ENCODE peak calls at places on chromosomes 3 and 15, in eight cellular contexts. O, R, E, B, H, A, F and J are unnamed samples.
A peak's percentile ranks its signal among the peaks of the same experiment; 100 is the strongest.

GRCh38 chr15:38868326-38869114 is 303.9 kb upstream of the RASGRP1 start:
- DNase-seq in H (no peak), B (peak; percentile 34), O (no peak), A (peak; percentile 88), F (no peak), E (no peak), R (peak; percentile 89), J (no peak)

GRCh38 chr15:87649175-87649574 is 607.4 kb downstream of the NTRK3 start:
- DNase-seq in B (no peak), R (no peak), H (no peak), O (no peak), F (no peak), E (no peak), A (no peak), J (no peak)

GRCh38 chr3:117454236-117454635 is 744.7 kb downstream of the TUSC7 start:
- DNase-seq in B (no peak), O (no peak), E (no peak), H (no peak), R (no peak), A (no peak), F (no peak), J (no peak)

GRCh38 chr3:186283651-186284445 is 78.2 kb downstream of the DGKG start:
- DNase-seq in A (no peak), O (no peak), R (peak; percentile 68), F (no peak), B (no peak), H (no peak), E (no peak), J (no peak)

GRCh38 chr3:13890377-13891016 is 10.6 kb upstream of the WNT7A start:
- DNase-seq in B (peak; percentile 46), A (no peak), O (no peak), H (no peak), E (no peak), R (peak; percentile 91), F (no peak), J (no peak)

GRCh38 chr15:75532413-75533250 is 46.5 kb downstream of the PTPN9 start:
- DNase-seq in R (no peak), H (peak; percentile 53), A (peak; percentile 64), O (no peak), F (no peak), E (peak; percentile 65), B (peak; percentile 70), J (no peak)

GRCh38 chr3:42020681-42021307 is 58.9 kb upstream of the ULK4 start:
- DNase-seq in A (no peak), F (no peak), H (no peak), B (no peak), E (peak; percentile 26), R (no peak), O (no peak), J (no peak)

GRCh38 chr3:10194328-10195071 is 29.8 kb downstream of the IRAK2 start:
- DNase-seq in A (no peak), R (no peak), E (peak; percentile 48), O (no peak), F (no peak), B (peak; percentile 61), H (no peak), J (no peak)

GRCh38 chr3:107884719-107885460 is 205.9 kb downstream of the CD47 start:
- DNase-seq in H (no peak), F (no peak), O (no peak), R (no peak), E (peak; percentile 5), A (no peak), B (peak; percentile 41), J (no peak)

GRCh38 chr15:95590533-95591044 is 739.9 kb upstream of the NR2F2 start:
- DNase-seq in B (no peak), E (no peak), R (no peak), O (no peak), F (no peak), H (no peak), A (no peak), J (no peak)

GRCh38 chr3:16432714-16433113 is 80.8 kb downstream of the RFTN1 start:
- DNase-seq in O (no peak), H (no peak), E (no peak), B (no peak), F (no peak), R (no peak), A (no peak), J (no peak)

GRCh38 chr3:153640689-153641308 is 478.8 kb downstream of the RAP2B start:
- DNase-seq in E (no peak), R (no peak), B (no peak), F (peak; percentile 15), O (no peak), A (no peak), H (no peak), J (no peak)

GRCh38 chr3:97389883-97390282 is 374.7 kb upstream of the ARL6 start:
- DNase-seq in R (no peak), E (no peak), H (no peak), O (no peak), B (no peak), F (no peak), A (no peak), J (no peak)

GRCh38 chr3:134232146-134232545 is 18.5 kb downstream of the RYK start:
- DNase-seq in B (no peak), F (no peak), E (peak; percentile 40), A (no peak), O (no peak), R (no peak), H (no peak), J (no peak)

GRCh38 chr3:102336130-102336529 is 98.7 kb upstream of the ZPLD1 start:
- DNase-seq in A (no peak), H (no peak), O (no peak), F (no peak), R (no peak), E (no peak), B (no peak), J (no peak)

GRCh38 chr15:60362318-60363023 is 35.3 kb downstream of the ANXA2 start:
- DNase-seq in F (no peak), E (peak; percentile 31), R (no peak), H (no peak), B (peak; percentile 42), O (no peak), A (peak; percentile 64), J (no peak)

GRCh38 chr15:57570994-57571393 is 20.7 kb upstream of the MYZAP start:
- DNase-seq in E (no peak), B (no peak), A (no peak), F (no peak), O (no peak), R (no peak), H (no peak), J (no peak)

GRCh38 chr3:141367038-141367730 is 1.1 kb upstream of the ZBTB38 start:
- DNase-seq in H (no peak), A (no peak), F (no peak), E (no peak), B (no peak), R (no peak), O (peak; percentile 64), J (no peak)

GRCh38 chr3:141366285-141367037 is 1.8 kb upstream of the ZBTB38 start:
- DNase-seq in F (no peak), R (no peak), O (no peak), E (no peak), H (peak; percentile 56), A (peak; percentile 58), B (peak; percentile 70), J (no peak)

GRCh38 chr3:141368925-141369794 is 856 bp downstream of the ZBTB38 start:
- DNase-seq in A (no peak), O (no peak), B (no peak), H (no peak), F (no peak), E (no peak), R (no peak), J (no peak)

GRCh38 chr3:141370065-141370533 is 1.8 kb downstream of the ZBTB38 start:
- DNase-seq in R (no peak), A (peak; percentile 69), O (no peak), F (no peak), B (peak; percentile 53), E (peak; percentile 86), H (peak; percentile 53), J (peak; percentile 9)

GRCh38 chr3:141368062-141368924 is at the start of gene ZBTB38:
- DNase-seq in E (no peak), O (peak; percentile 86), F (peak; percentile 73), R (peak; percentile 96), B (peak; percentile 98), A (peak; percentile 95), H (peak; percentile 79), J (peak; percentile 20)
- TF ChIP-seq CTCF in E (no peak), O (no peak), F (no peak), R (no peak), B (no peak), A (no peak), H (no peak), J (no peak)

DNA sequence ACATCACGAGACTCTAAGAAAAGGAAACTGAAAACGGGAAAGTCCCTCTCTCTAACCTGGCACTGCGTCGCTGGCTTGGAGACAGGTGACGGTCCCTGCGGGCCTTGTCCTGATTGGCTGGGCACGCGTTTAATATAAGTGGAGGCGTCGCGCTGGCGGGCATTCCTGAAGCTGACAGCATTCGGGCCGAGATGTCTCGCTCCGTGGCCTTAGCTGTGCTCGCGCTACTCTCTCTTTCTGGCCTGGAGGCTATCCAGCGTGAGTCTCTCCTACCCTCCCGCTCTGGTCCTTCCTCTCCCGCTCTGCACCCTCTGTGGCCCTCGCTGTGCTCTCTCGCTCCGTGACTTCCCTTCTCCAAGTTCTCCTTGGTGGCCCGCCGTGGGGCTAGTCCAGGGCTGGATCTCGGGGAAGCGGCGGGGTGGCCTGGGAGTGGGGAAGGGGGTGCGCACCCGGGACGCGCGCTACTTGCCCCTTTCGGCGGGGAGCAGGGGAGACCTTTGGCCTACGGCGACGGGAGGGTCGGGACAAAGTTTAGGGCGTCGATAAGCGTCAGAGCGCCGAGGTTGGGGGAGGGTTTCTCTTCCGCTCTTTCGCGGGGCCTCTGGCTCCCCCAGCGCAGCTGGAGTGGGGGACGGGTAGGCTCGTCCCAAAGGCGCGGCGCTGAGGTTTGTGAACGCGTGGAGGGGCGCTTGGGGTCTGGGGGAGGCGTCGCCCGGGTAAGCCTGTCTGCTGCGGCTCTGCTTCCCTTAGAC is at the start of gene B2M:
- DNase-seq in B (peak; percentile 96), E (peak; percentile 95), R (peak; percentile 99), A (peak; percentile 71), H (peak; percentile 97), F (peak; percentile 83), O (peak; percentile 98), J (peak; percentile 72)
- TF ChIP-seq POLR2A in B (peak; percentile 95), E (peak; percentile 100), R (no peak), A (peak; percentile 99), H (peak; percentile 100), F (peak; percentile 97), O (peak; percentile 100), J (peak; percentile 94)

GRCh38 chr3:103813955-103814354 is 1379.1 kb downstream of the ZPLD1 start:
- DNase-seq in B (no peak), O (no peak), A (no peak), E (no peak), H (no peak), F (no peak), R (no peak), J (no peak)

GRCh38 chr3:103818800-103819199 is 1384.0 kb downstream of the ZPLD1 start:
- DNase-seq in F (no peak), O (no peak), H (no peak), R (no peak), E (no peak), A (no peak), B (no peak), J (no peak)
- H3K4me3 ChIP-seq in F (no peak overlapping the region), O (no peak overlapping the region), H (no peak overlapping the region), R (no peak overlapping the region), E (no peak overlapping the region), A (no peak overlapping the region), B (no peak overlapping the region), J (no peak overlapping the region)

DNA sequence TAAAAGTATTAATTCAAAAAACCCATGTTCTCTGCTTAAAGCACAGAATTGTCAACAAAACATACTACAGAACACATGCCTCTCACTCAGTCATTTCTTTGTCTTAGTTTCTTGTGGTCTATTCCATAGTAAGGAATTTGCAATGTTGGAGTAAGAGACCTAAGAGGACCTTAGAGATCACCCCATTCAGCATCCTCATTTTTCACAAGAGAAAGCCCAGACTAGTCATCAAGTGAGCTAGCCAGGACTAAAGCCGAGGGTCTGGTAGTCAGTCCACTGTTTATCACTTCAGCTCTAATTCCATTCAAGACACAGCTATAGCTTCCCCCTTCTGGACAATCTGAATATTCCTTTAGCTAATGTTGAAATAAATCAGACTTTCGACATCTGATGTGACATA is 601.1 kb downstream of the FHIT start:
- DNase-seq in O (no peak), E (no peak), B (no peak), R (no peak), F (no peak), A (no peak), H (no peak), J (no peak)
- TF ChIP-seq CTCF in O (no peak), E (no peak), B (no peak), R (no peak), F (no peak), A (no peak), H (no peak), J (no peak)